ENCODE peak calls at places on chromosomes 4 and X, in four cellular contexts. One of them, this sample, is unnamed.

GRCh38 chrX:110222497-110223257 is 95.2 kb downstream of the AMMECR1 start:
- DNase-seq in bronchial epithelial cell: no peak
- DNase-seq in left ventricle myocardium inferior: no peak
- DNase-seq in right atrium auricular region: no peak
- DNase-seq in this sample: no peak

GRCh38 chrX:100731441-100732281 is at the start of gene SYTL4:
- DNase-seq in left ventricle myocardium inferior: peak; percentile 23
- DNase-seq in right atrium auricular region: no peak
- DNase-seq in bronchial epithelial cell: no peak
- DNase-seq in this sample: peak; percentile 60

GRCh38 chr4:82437285-82438005 is 7.1 kb downstream of the ENOPH1 start:
- DNase-seq in bronchial epithelial cell: peak; percentile 98
- DNase-seq in left ventricle myocardium inferior: no peak
- DNase-seq in right atrium auricular region: no peak
- DNase-seq in this sample: no peak

GRCh38 chr4:51942833-51943215 is 77.3 kb downstream of the LRRC66 start:
- DNase-seq in left ventricle myocardium inferior: no peak
- DNase-seq in right atrium auricular region: no peak
- DNase-seq in bronchial epithelial cell: no peak
- DNase-seq in this sample: no peak

GRCh38 chrX:107272431-107272921 is 66.1 kb downstream of the DNAAF6 start:
- DNase-seq in bronchial epithelial cell: peak; percentile 1
- DNase-seq in left ventricle myocardium inferior: no peak
- DNase-seq in right atrium auricular region: no peak
- DNase-seq in this sample: no peak

GRCh38 chrX:96713303-96713702 is 28.7 kb downstream of the DIAPH2 start:
- DNase-seq in left ventricle myocardium inferior: no peak
- DNase-seq in bronchial epithelial cell: no peak
- DNase-seq in right atrium auricular region: no peak
- DNase-seq in this sample: no peak

GRCh38 chrX:25013593-25014365 is 2.0 kb downstream of the ARX start:
- DNase-seq in left ventricle myocardium inferior: no peak
- DNase-seq in bronchial epithelial cell: no peak
- DNase-seq in right atrium auricular region: no peak
- DNase-seq in this sample: no peak

GRCh38 chrX:151175283-151176062 is 911 bp upstream of the GPR50 start:
- DNase-seq in left ventricle myocardium inferior: no peak
- DNase-seq in right atrium auricular region: no peak
- DNase-seq in bronchial epithelial cell: no peak
- DNase-seq in this sample: no peak

GRCh38 chr4:41346306-41347061 is 89.8 kb downstream of the UCHL1 start:
- DNase-seq in left ventricle myocardium inferior: no peak
- DNase-seq in right atrium auricular region: no peak
- DNase-seq in bronchial epithelial cell: no peak
- DNase-seq in this sample: no peak

GRCh38 chr4:82780398-82781231 is 18.0 kb downstream of the SCD5 start:
- DNase-seq in left ventricle myocardium inferior: peak; percentile 82
- DNase-seq in bronchial epithelial cell: peak; percentile 15
- DNase-seq in right atrium auricular region: peak; percentile 73
- DNase-seq in this sample: peak; percentile 68

GRCh38 chr4:106868381-106869035 is 167.6 kb downstream of the DKK2 start:
- DNase-seq in left ventricle myocardium inferior: no peak
- DNase-seq in bronchial epithelial cell: peak; percentile 76
- DNase-seq in right atrium auricular region: no peak
- DNase-seq in this sample: no peak

GRCh38 chrX:71147496-71148277 is 3.0 kb downstream of the NLGN3 start:
- DNase-seq in left ventricle myocardium inferior: no peak
- DNase-seq in bronchial epithelial cell: no peak
- DNase-seq in right atrium auricular region: no peak
- DNase-seq in this sample: no peak

GRCh38 chr4:129583868-129584267 is 487.9 kb downstream of the C4orf33 start:
- DNase-seq in right atrium auricular region: peak; percentile 59
- DNase-seq in left ventricle myocardium inferior: peak; percentile 13
- DNase-seq in bronchial epithelial cell: peak; percentile 2
- DNase-seq in this sample: peak; percentile 26

GRCh38 chr4:122050836-122051235 is 99.0 kb upstream of the TRPC3 start:
- DNase-seq in bronchial epithelial cell: no peak
- DNase-seq in left ventricle myocardium inferior: no peak
- DNase-seq in right atrium auricular region: no peak
- DNase-seq in this sample: no peak

GRCh38 chrX:153688071-153688470 is 345 bp downstream of the SLC6A8 start:
- DNase-seq in bronchial epithelial cell: no peak
- DNase-seq in left ventricle myocardium inferior: no peak
- DNase-seq in right atrium auricular region: no peak
- DNase-seq in this sample: no peak

GRCh38 chrX:153689654-153690465 is 2.1 kb downstream of the SLC6A8 start:
- DNase-seq in bronchial epithelial cell: peak; percentile 46
- DNase-seq in left ventricle myocardium inferior: no peak
- DNase-seq in right atrium auricular region: no peak
- DNase-seq in this sample: no peak

GRCh38 chrX:153690466-153690865 is 2.7 kb downstream of the SLC6A8 start:
- DNase-seq in bronchial epithelial cell: no peak
- DNase-seq in left ventricle myocardium inferior: no peak
- DNase-seq in right atrium auricular region: no peak
- DNase-seq in this sample: no peak

GRCh38 chrX:153688534-153688899 is 791 bp downstream of the SLC6A8 start:
- DNase-seq in bronchial epithelial cell: no peak
- DNase-seq in right atrium auricular region: no peak
- DNase-seq in left ventricle myocardium inferior: no peak
- DNase-seq in this sample: no peak

GRCh38 chrX:153688900-153689590 is 1.3 kb downstream of the SLC6A8 start:
- DNase-seq in right atrium auricular region: no peak
- DNase-seq in bronchial epithelial cell: no peak
- DNase-seq in left ventricle myocardium inferior: peak; percentile 50
- DNase-seq in this sample: peak; percentile 89
- H3K4me3 ChIP-seq in right atrium auricular region: peak overlapping the region; percentile 45
- H3K4me3 ChIP-seq in bronchial epithelial cell: peak overlapping the region; percentile 50
- H3K4me3 ChIP-seq in left ventricle myocardium inferior: peak overlapping the region; percentile 66
- H3K4me3 ChIP-seq in this sample: peak overlapping the region; percentile 60

GRCh38 chrX:8820910-8821527 is 19.8 kb upstream of the FAM9A start:
- DNase-seq in bronchial epithelial cell: no peak
- DNase-seq in right atrium auricular region: no peak
- DNase-seq in left ventricle myocardium inferior: no peak
- DNase-seq in this sample: no peak
- H3K4me3 ChIP-seq in bronchial epithelial cell: no peak overlapping the region
- H3K4me3 ChIP-seq in right atrium auricular region: no peak overlapping the region
- H3K4me3 ChIP-seq in left ventricle myocardium inferior: no peak overlapping the region
- H3K4me3 ChIP-seq in this sample: no peak overlapping the region

DNA sequence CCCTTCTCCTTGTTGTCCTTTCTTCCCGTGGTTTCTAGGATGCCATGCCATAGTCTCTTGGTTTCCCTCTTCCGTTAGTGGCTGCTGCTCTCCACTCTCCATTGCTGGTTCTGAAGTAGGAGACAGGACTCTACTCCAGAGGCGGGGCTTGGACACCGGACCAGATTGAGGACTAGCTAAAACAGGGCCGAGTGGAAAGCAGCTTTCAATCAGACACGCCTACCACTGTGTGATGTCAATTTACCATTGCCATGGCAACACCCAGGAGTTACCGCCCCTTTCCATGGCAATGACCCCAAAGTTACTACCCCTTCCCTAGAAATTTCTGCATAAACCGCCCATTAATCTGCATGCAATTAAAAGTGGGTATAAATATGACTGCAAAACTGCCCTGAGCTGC is 88.7 kb upstream of the CCDC160 start:
- DNase-seq in right atrium auricular region: no peak
- DNase-seq in bronchial epithelial cell: no peak
- DNase-seq in left ventricle myocardium inferior: no peak
- DNase-seq in this sample: no peak
- H3K4me3 ChIP-seq in right atrium auricular region: no peak overlapping the region
- H3K4me3 ChIP-seq in bronchial epithelial cell: no peak overlapping the region
- H3K4me3 ChIP-seq in left ventricle myocardium inferior: peak overlapping the region; percentile 39
- H3K4me3 ChIP-seq in this sample: peak overlapping the region; percentile 33

GRCh38 chr4:165328708-165329107 is 1.2 kb downstream of the MSMO1 start:
- DNase-seq in bronchial epithelial cell: peak; percentile 27
- DNase-seq in left ventricle myocardium inferior: no peak
- DNase-seq in right atrium auricular region: no peak
- DNase-seq in this sample: no peak
- H3K4me3 ChIP-seq in bronchial epithelial cell: peak overlapping the region; percentile 90
- H3K4me3 ChIP-seq in left ventricle myocardium inferior: peak overlapping the region; percentile 83
- H3K4me3 ChIP-seq in right atrium auricular region: no peak overlapping the region
- H3K4me3 ChIP-seq in this sample: peak overlapping the region; percentile 75

DNA sequence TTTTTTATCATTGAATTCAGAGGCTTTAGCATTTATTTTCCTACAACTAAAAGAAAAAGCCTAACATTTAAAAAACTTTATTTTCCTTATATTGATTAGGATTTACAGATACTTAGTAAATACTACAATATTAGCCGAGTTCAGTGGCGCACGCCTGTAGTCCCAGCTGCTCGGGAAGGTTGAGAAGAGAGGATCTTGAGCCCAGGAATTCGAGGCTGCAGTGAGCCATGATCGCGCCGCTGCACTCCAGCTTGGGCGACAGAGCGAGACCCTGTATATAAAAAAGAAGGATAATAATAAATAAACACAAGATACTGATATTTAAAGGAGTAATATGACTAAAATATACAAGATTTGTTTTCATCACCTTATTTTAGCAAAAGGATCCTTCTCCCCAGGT is 686 bp upstream of the UPF3B start:
- DNase-seq in right atrium auricular region: no peak
- DNase-seq in bronchial epithelial cell: no peak
- DNase-seq in left ventricle myocardium inferior: no peak
- DNase-seq in this sample: no peak
- H3K4me3 ChIP-seq in right atrium auricular region: peak overlapping the region; percentile 69
- H3K4me3 ChIP-seq in bronchial epithelial cell: peak overlapping the region; percentile 43
- H3K4me3 ChIP-seq in left ventricle myocardium inferior: peak overlapping the region; percentile 79
- H3K4me3 ChIP-seq in this sample: peak overlapping the region; percentile 73

GRCh38 chr4:1764670-1765069 is 28.4 kb upstream of the FGFR3 start:
- DNase-seq in left ventricle myocardium inferior: no peak
- DNase-seq in bronchial epithelial cell: no peak
- DNase-seq in right atrium auricular region: no peak
- DNase-seq in this sample: no peak

GRCh38 chr4:1765409-1766335 is 27.4 kb upstream of the FGFR3 start:
- DNase-seq in bronchial epithelial cell: no peak
- DNase-seq in right atrium auricular region: no peak
- DNase-seq in left ventricle myocardium inferior: no peak
- DNase-seq in this sample: no peak

GRCh38 chr4:1763070-1763549 is 30.0 kb upstream of the FGFR3 start:
- DNase-seq in right atrium auricular region: no peak
- DNase-seq in bronchial epithelial cell: no peak
- DNase-seq in left ventricle myocardium inferior: no peak
- DNase-seq in this sample: no peak

GRCh38 chr4:1762264-1763010 is 30.7 kb upstream of the FGFR3 start:
- DNase-seq in left ventricle myocardium inferior: no peak
- DNase-seq in bronchial epithelial cell: no peak
- DNase-seq in right atrium auricular region: no peak
- DNase-seq in this sample: no peak

GRCh38 chr4:1763550-1764080 is 29.5 kb upstream of the FGFR3 start:
- DNase-seq in right atrium auricular region: no peak
- DNase-seq in bronchial epithelial cell: no peak
- DNase-seq in left ventricle myocardium inferior: no peak
- DNase-seq in this sample: no peak
- H3K4me3 ChIP-seq in right atrium auricular region: no peak overlapping the region
- H3K4me3 ChIP-seq in bronchial epithelial cell: no peak overlapping the region
- H3K4me3 ChIP-seq in left ventricle myocardium inferior: peak overlapping the region; percentile 49
- H3K4me3 ChIP-seq in this sample: peak overlapping the region; percentile 49

GRCh38 chrX:134374910-134375309 is 85.1 kb upstream of the HPRT1 start:
- DNase-seq in right atrium auricular region: no peak
- DNase-seq in left ventricle myocardium inferior: no peak
- DNase-seq in bronchial epithelial cell: no peak
- DNase-seq in this sample: no peak
- H3K4me3 ChIP-seq in right atrium auricular region: no peak overlapping the region
- H3K4me3 ChIP-seq in left ventricle myocardium inferior: peak overlapping the region; percentile 84
- H3K4me3 ChIP-seq in bronchial epithelial cell: no peak overlapping the region
- H3K4me3 ChIP-seq in this sample: no peak overlapping the region

DNA sequence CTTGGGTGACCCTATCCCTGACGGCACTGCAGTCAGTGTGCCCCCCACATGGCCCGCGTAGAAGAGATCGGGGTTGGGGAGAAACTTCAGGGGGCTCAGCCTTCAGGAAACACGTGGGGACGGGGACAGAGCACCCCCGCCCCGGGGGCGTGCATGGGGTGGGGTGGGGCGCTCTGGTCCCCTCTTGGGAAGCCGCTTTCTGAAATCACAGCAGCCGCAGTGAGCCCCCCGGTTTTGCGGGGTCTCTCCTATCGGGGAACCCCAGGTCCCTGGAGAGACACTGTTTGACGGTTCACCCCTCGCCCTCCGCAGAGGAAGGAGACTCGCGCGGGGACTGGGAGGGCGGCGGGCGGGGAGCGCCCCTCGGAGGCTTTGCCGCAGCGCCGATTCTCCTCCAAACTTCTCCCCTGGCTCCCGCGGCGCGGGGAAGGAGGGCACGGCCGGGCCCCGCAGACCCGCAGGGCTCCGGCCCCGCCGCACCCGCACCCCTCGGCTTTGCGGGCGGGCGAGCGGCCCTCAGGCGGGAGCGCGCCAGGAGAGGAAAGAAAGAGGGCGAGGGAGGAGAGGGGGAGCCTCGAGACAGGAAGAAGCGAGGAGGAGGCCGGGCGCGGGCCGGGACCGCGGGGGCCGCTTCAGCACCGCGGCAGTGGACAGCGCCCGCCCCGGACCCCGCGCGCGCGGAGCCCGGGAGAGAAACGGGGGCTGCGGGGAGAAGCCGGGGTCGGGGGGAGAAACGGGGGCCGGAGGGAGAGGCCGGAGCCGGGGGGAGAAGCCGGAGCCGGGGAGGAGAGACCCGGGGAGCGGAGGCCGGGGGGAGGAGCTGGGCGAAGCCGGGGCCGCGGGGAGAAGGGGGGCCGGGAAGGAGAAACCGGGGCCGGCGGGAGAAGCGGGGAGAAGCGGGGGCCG is 613 bp downstream of the CPLX1 start:
- DNase-seq in right atrium auricular region: no peak
- DNase-seq in bronchial epithelial cell: no peak
- DNase-seq in left ventricle myocardium inferior: no peak
- DNase-seq in this sample: no peak
- H3K4me3 ChIP-seq in right atrium auricular region: peak overlapping the region; percentile 9
- H3K4me3 ChIP-seq in bronchial epithelial cell: peak overlapping the region; percentile 17
- H3K4me3 ChIP-seq in left ventricle myocardium inferior: peak overlapping the region; percentile 62
- H3K4me3 ChIP-seq in this sample: peak overlapping the region; percentile 49

This sample was measured in tibial artery.